ENCODE peak calls at places on chromosome 20, in four cellular contexts. One of them, this sample, is unnamed.

GRCh38 chr20:63158352-63158751 is 57.6 kb downstream of the YTHDF1 start:
- DNase-seq in MM.1S: no peak
- DNase-seq in choroid plexus epithelial cell: no peak
- DNase-seq in heart right ventricle: no peak
- DNase-seq in this sample: no peak

GRCh38 chr20:48298851-48299484 is 513.7 kb upstream of the SULF2 start:
- DNase-seq in MM.1S: no peak
- DNase-seq in choroid plexus epithelial cell: peak; percentile 95
- DNase-seq in heart right ventricle: peak; percentile 64
- DNase-seq in this sample: peak; percentile 97

GRCh38 chr20:9059931-9060330 is 9.0 kb upstream of the PLCB4 start:
- DNase-seq in MM.1S: no peak
- DNase-seq in choroid plexus epithelial cell: no peak
- DNase-seq in heart right ventricle: no peak
- DNase-seq in this sample: no peak

GRCh38 chr20:52150440-52151258 is 40.9 kb downstream of the ZFP64 start:
- DNase-seq in MM.1S: peak; percentile 60
- DNase-seq in choroid plexus epithelial cell: peak; percentile 75
- DNase-seq in heart right ventricle: peak; percentile 12
- DNase-seq in this sample: peak; percentile 70

GRCh38 chr20:15854871-15855270 is 718.4 kb downstream of the KIF16B start:
- DNase-seq in MM.1S: no peak
- DNase-seq in choroid plexus epithelial cell: no peak
- DNase-seq in heart right ventricle: no peak
- DNase-seq in this sample: no peak

GRCh38 chr20:61976275-61976649 is 89.4 kb downstream of the TAF4 start:
- DNase-seq in MM.1S: no peak
- DNase-seq in choroid plexus epithelial cell: no peak
- DNase-seq in heart right ventricle: no peak
- DNase-seq in this sample: no peak

GRCh38 chr20:15867017-15867416 is 706.2 kb downstream of the KIF16B start:
- DNase-seq in MM.1S: no peak
- DNase-seq in choroid plexus epithelial cell: no peak
- DNase-seq in heart right ventricle: no peak
- DNase-seq in this sample: no peak

GRCh38 chr20:2751868-2752630 is 48.4 kb downstream of the CPXM1 start:
- DNase-seq in MM.1S: peak; percentile 20
- DNase-seq in choroid plexus epithelial cell: no peak
- DNase-seq in heart right ventricle: no peak
- DNase-seq in this sample: no peak

GRCh38 chr20:15977758-15978157 is 595.5 kb downstream of the KIF16B start:
- DNase-seq in MM.1S: no peak
- DNase-seq in choroid plexus epithelial cell: no peak
- DNase-seq in heart right ventricle: no peak
- DNase-seq in this sample: no peak

GRCh38 chr20:45813489-45813888 is 1.0 kb downstream of the UBE2C start:
- DNase-seq in MM.1S: no peak
- DNase-seq in choroid plexus epithelial cell: no peak
- DNase-seq in heart right ventricle: no peak
- DNase-seq in this sample: no peak

GRCh38 chr20:63738687-63739128 is 868 bp upstream of the SLC2A4RG start:
- DNase-seq in MM.1S: peak; percentile 74
- DNase-seq in choroid plexus epithelial cell: peak; percentile 30
- DNase-seq in heart right ventricle: peak; percentile 67
- DNase-seq in this sample: peak; percentile 25

GRCh38 chr20:50292324-50293243 is 102.0 kb downstream of the CEBPB start:
- DNase-seq in MM.1S: no peak
- DNase-seq in choroid plexus epithelial cell: peak; percentile 97
- DNase-seq in heart right ventricle: peak; percentile 92
- DNase-seq in this sample: peak; percentile 95

GRCh38 chr20:44911264-44911921 is 1.5 kb downstream of the PABPC1L start:
- DNase-seq in MM.1S: peak; percentile 38
- DNase-seq in choroid plexus epithelial cell: peak; percentile 70
- DNase-seq in heart right ventricle: peak; percentile 19
- DNase-seq in this sample: peak; percentile 71

GRCh38 chr20:50286174-50286511 is 95.5 kb downstream of the CEBPB start:
- DNase-seq in MM.1S: no peak
- DNase-seq in choroid plexus epithelial cell: no peak
- DNase-seq in heart right ventricle: no peak
- DNase-seq in this sample: no peak

GRCh38 chr20:23702021-23702420 is 13.2 kb upstream of the CST4 start:
- DNase-seq in MM.1S: no peak
- DNase-seq in choroid plexus epithelial cell: peak; percentile 48
- DNase-seq in heart right ventricle: no peak
- DNase-seq in this sample: peak; percentile 68

GRCh38 chr20:8248051-8248450 is 116.0 kb downstream of the PLCB1 start:
- DNase-seq in MM.1S: no peak
- DNase-seq in choroid plexus epithelial cell: no peak
- DNase-seq in heart right ventricle: no peak
- DNase-seq in this sample: no peak

GRCh38 chr20:17796096-17796563 is 96.4 kb downstream of the BANF2 start:
- DNase-seq in MM.1S: no peak
- DNase-seq in choroid plexus epithelial cell: peak; percentile 72
- DNase-seq in heart right ventricle: peak; percentile 39
- DNase-seq in this sample: peak; percentile 86

GRCh38 chr20:23397961-23398360 is 23.3 kb downstream of the NAPB start:
- DNase-seq in MM.1S: no peak
- DNase-seq in choroid plexus epithelial cell: peak; percentile 78
- DNase-seq in heart right ventricle: peak; percentile 37
- DNase-seq in this sample: peak; percentile 79

GRCh38 chr20:34246126-34246626 is 5.0 kb downstream of the ASIP start:
- DNase-seq in MM.1S: no peak
- DNase-seq in choroid plexus epithelial cell: peak; percentile 68
- DNase-seq in heart right ventricle: no peak
- DNase-seq in this sample: no peak

GRCh38 chr20:58852559-58853271 is at the start of gene GNAS:
- DNase-seq in MM.1S: no peak
- DNase-seq in choroid plexus epithelial cell: peak; percentile 76
- DNase-seq in heart right ventricle: peak; percentile 55
- DNase-seq in this sample: peak; percentile 69

GRCh38 chr20:3888622-3889488 is at the start of gene PANK2:
- DNase-seq in MM.1S: peak; percentile 98
- DNase-seq in choroid plexus epithelial cell: peak; percentile 100
- DNase-seq in heart right ventricle: peak; percentile 100
- DNase-seq in this sample: peak; percentile 99
- TF ChIP-seq CTCF in MM.1S: peak; percentile 30
- TF ChIP-seq CTCF in choroid plexus epithelial cell: peak; percentile 63
- TF ChIP-seq CTCF in heart right ventricle: peak; percentile 30
- TF ChIP-seq CTCF in this sample: peak; percentile 67

GRCh38 chr20:5489596-5489995 is 172.8 kb upstream of the PROKR2 start:
- DNase-seq in MM.1S: no peak
- DNase-seq in choroid plexus epithelial cell: no peak
- DNase-seq in heart right ventricle: no peak
- DNase-seq in this sample: no peak

GRCh38 chr20:5484926-5485325 is 168.2 kb upstream of the PROKR2 start:
- DNase-seq in MM.1S: no peak
- DNase-seq in choroid plexus epithelial cell: no peak
- DNase-seq in heart right ventricle: no peak
- DNase-seq in this sample: no peak

GRCh38 chr20:5484346-5484745 is 167.6 kb upstream of the PROKR2 start:
- DNase-seq in MM.1S: no peak
- DNase-seq in choroid plexus epithelial cell: no peak
- DNase-seq in heart right ventricle: no peak
- DNase-seq in this sample: no peak

GRCh38 chr20:5488823-5489222 is 172.1 kb upstream of the PROKR2 start:
- DNase-seq in MM.1S: no peak
- DNase-seq in choroid plexus epithelial cell: no peak
- DNase-seq in heart right ventricle: no peak
- DNase-seq in this sample: no peak

GRCh38 chr20:5486377-5487054 is 169.8 kb upstream of the PROKR2 start:
- DNase-seq in MM.1S: no peak
- DNase-seq in choroid plexus epithelial cell: no peak
- DNase-seq in heart right ventricle: no peak
- DNase-seq in this sample: no peak
- H3K4me3 ChIP-seq in MM.1S: no peak overlapping the region
- H3K4me3 ChIP-seq in choroid plexus epithelial cell: no peak overlapping the region
- H3K4me3 ChIP-seq in heart right ventricle: no peak overlapping the region
- H3K4me3 ChIP-seq in this sample: no peak overlapping the region

DNA sequence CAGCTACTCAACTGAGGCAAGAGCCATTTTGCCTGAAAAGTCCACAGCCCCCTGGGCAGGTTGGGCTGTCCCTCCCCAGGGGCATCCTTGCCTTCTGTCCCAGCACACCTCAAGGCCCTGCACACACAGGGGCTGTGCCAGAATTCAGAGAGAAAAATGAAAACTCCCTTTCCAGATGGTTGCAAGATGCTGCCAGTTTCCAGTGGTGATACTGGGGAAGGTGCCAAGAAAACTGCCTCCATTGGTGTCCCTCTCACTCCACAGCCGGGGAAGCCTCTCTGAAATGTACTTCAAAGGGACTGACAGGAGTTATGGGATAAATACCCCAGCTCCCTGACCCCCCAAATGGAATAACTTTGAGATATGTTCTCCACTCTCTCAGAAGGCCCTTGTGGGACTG is 154.2 kb upstream of the MAFB start:
- DNase-seq in MM.1S: no peak
- DNase-seq in choroid plexus epithelial cell: peak; percentile 8
- DNase-seq in heart right ventricle: no peak
- DNase-seq in this sample: no peak
- TF ChIP-seq CTCF in MM.1S: no peak
- TF ChIP-seq CTCF in choroid plexus epithelial cell: no peak
- TF ChIP-seq CTCF in heart right ventricle: no peak
- TF ChIP-seq CTCF in this sample: no peak

DNA sequence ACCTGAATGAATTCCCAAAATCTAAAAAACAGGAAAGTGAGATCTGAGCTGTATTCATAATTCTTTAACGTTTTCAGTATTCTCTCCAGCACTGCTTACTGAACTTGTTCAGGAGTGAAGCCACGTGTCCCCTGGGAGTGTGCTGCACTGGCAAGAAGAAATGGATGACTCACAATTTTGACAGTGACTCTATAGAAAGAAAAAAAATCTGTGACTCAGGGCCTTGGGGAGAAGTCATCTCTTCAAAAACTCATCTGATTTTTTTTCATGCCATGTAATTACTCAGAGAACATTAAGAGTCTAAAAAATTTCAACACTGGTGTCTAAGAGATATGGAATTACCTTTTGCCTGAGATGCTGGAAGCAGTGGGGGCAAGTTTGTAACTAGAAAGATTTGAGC is 39.7 kb downstream of the ANKEF1 start:
- DNase-seq in MM.1S: no peak
- DNase-seq in choroid plexus epithelial cell: peak; percentile 82
- DNase-seq in heart right ventricle: no peak
- DNase-seq in this sample: peak; percentile 78
- H3K4me3 ChIP-seq in MM.1S: no peak overlapping the region
- H3K4me3 ChIP-seq in choroid plexus epithelial cell: no peak overlapping the region
- H3K4me3 ChIP-seq in heart right ventricle: no peak overlapping the region
- H3K4me3 ChIP-seq in this sample: no peak overlapping the region

GRCh38 chr20:36267605-36268500 is 31.6 kb downstream of the AAR2 start:
- DNase-seq in MM.1S: no peak
- DNase-seq in choroid plexus epithelial cell: no peak
- DNase-seq in heart right ventricle: no peak
- DNase-seq in this sample: no peak
- TF ChIP-seq CTCF in MM.1S: no peak
- TF ChIP-seq CTCF in choroid plexus epithelial cell: no peak
- TF ChIP-seq CTCF in heart right ventricle: no peak
- TF ChIP-seq CTCF in this sample: no peak

This sample was measured in cardiac fibroblast.